ENCODE peak calls at places on chromosomes 6 and 20, in five cellular contexts. P, B, O, A and J are unnamed samples.

GRCh38 chr6:101404767-101405166 is 11.3 kb downstream of the GRIK2 start:
- DNase-seq in P (no peak), B (no peak), O (no peak), A (no peak), J (no peak)

GRCh38 chr6:26199773-26200728 is 112.8 kb downstream of the HFE start:
- DNase-seq in P (peak), B (no peak), O (no peak), A (peak), J (no peak)

GRCh38 chr6:163797313-163797712 is 382.8 kb downstream of the QKI start:
- DNase-seq in P (no peak), B (no peak), O (no peak), A (no peak), J (no peak)

GRCh38 chr6:161038229-161039003 is 46.8 kb downstream of the MAP3K4 start:
- DNase-seq in P (no peak), B (peak), O (no peak), A (no peak), J (no peak)

GRCh38 chr6:157372501-157373280 is 8.3 kb upstream of the ZDHHC14 start:
- DNase-seq in P (no peak), B (no peak), O (no peak), A (no peak), J (no peak)

GRCh38 chr20:35463455-35464300 is 8.3 kb downstream of the CEP250 start:
- DNase-seq in P (peak), B (peak), O (no peak), A (peak), J (peak)

GRCh38 chr20:56860413-56860812 is 231.3 kb downstream of the TFAP2C start:
- DNase-seq in P (no peak), B (no peak), O (no peak), A (peak), J (no peak)

GRCh38 chr6:167937948-167938911 is 59.2 kb upstream of the KIF25 start:
- DNase-seq in P (no peak), B (no peak), O (no peak), A (peak), J (no peak)

GRCh38 chr6:52499026-52499425 is 77.8 kb downstream of the TRAM2 start:
- DNase-seq in P (no peak), B (no peak), O (no peak), A (no peak), J (no peak)

GRCh38 chr20:56636701-56637100 is 7.6 kb downstream of the TFAP2C start:
- DNase-seq in P (no peak), B (no peak), O (no peak), A (no peak), J (no peak)

GRCh38 chr6:2848851-2849250 is 7.2 kb upstream of the SERPINB1 start:
- DNase-seq in P (peak), B (no peak), O (no peak), A (no peak), J (peak)

GRCh38 chr20:33084722-33085121 is 5.3 kb downstream of the BPIFB4 start:
- DNase-seq in P (no peak), B (no peak), O (no peak), A (no peak), J (no peak)

GRCh38 chr6:147109707-147110106 is 94.5 kb upstream of the STXBP5 start:
- DNase-seq in P (peak), B (no peak), O (no peak), A (no peak), J (no peak)

GRCh38 chr6:44161997-44162338 is 3.3 kb downstream of the CAPN11 start:
- DNase-seq in P (no peak), B (no peak), O (no peak), A (no peak), J (no peak)

GRCh38 chr6:132198896-132199295 is 202.4 kb downstream of the MOXD1 start:
- DNase-seq in P (no peak), B (no peak), O (no peak), A (no peak), J (no peak)

GRCh38 chr20:50655325-50655880 is 35.9 kb downstream of the RIPOR3 start:
- DNase-seq in P (no peak), B (peak), O (no peak), A (peak), J (no peak)

GRCh38 chr6:115898246-115898645 is 162.4 kb downstream of the FRK start:
- DNase-seq in P (no peak), B (no peak), O (no peak), A (no peak), J (no peak)

GRCh38 chr6:136640132-136640915 is 90.1 kb upstream of the MAP7 start:
- DNase-seq in P (no peak), B (no peak), O (no peak), A (no peak), J (no peak)

GRCh38 chr20:63829943-63830820 is 882 bp downstream of the ZBTB46 start:
- DNase-seq in P (no peak), B (peak), O (no peak), A (no peak), J (no peak)

GRCh38 chr6:43812850-43813584 is 43.0 kb downstream of the VEGFA start:
- DNase-seq in P (peak), B (no peak), O (no peak), A (peak), J (no peak)

GRCh38 chr6:58113960-58114359 is 796.5 kb downstream of the PRIM2 start:
- DNase-seq in P (no peak), B (no peak), O (no peak), A (no peak), J (no peak)

GRCh38 chr20:63751471-63752271 is 12.1 kb downstream of the SLC2A4RG start:
- DNase-seq in P (peak), B (peak), O (no peak), A (no peak), J (no peak)

GRCh38 chr6:159267165-159267564 is 98.0 kb downstream of the FNDC1 start:
- DNase-seq in P (peak), B (no peak), O (no peak), A (peak), J (no peak)

GRCh38 chr20:9180480-9181257 is 111.8 kb downstream of the PLCB4 start:
- DNase-seq in P (no peak), B (no peak), O (no peak), A (no peak), J (no peak)

GRCh38 chr6:73074175-73074574 is 151.1 kb downstream of the KHDC1L start:
- DNase-seq in P (no peak), B (no peak), O (no peak), A (no peak), J (no peak)

GRCh38 chr6:32210191-32210601 is 13.7 kb downstream of the NOTCH4 start:
- DNase-seq in P (no peak), B (no peak), O (no peak), A (no peak), J (no peak)

GRCh38 chr6:87154641-87155271 is 609 bp upstream of the ZNF292 start:
- DNase-seq in P (peak), B (no peak), O (no peak), A (peak), J (peak)